ENCODE peak calls at places on chromosomes 1 and 21, in six cellular contexts. N is lower lobe of right lung, C is Peyer's patch, J is body of pancreas, X is psoas muscle, F is vagina. B is an unnamed sample.
A peak's percentile ranks its signal among the peaks of the same experiment; 100 is the strongest.

GRCh38 chr1:64042331-64043100 is 160.9 kb upstream of the UBE2U start:
- DNase-seq in X (no peak), N (no peak), C (no peak), F (no peak), J (peak; percentile 63), B (no peak)

GRCh38 chr1:112533029-112533428 is 24.3 kb downstream of the WNT2B start:
- DNase-seq in J (no peak), C (no peak), N (no peak), F (no peak), X (no peak), B (no peak)

GRCh38 chr1:3658231-3658615 is 5.9 kb downstream of the TP73 start:
- DNase-seq in N (no peak), X (no peak), J (no peak), C (no peak), F (no peak), B (no peak)

GRCh38 chr1:230139741-230140140 is 72.7 kb downstream of the GALNT2 start:
- DNase-seq in C (no peak), N (no peak), J (no peak), F (no peak), X (no peak), B (no peak)

GRCh38 chr1:35192056-35192852 is 691 bp downstream of the SFPQ start:
- DNase-seq in F (no peak), J (peak; percentile 86), X (peak; percentile 91), N (peak; percentile 91), C (peak; percentile 75), B (peak; percentile 88)

GRCh38 chr1:161407451-161407985 is 39.8 kb upstream of the CFAP126 start:
- DNase-seq in C (no peak), F (no peak), J (no peak), X (no peak), N (no peak), B (no peak)

GRCh38 chr1:169676001-169676400 is 35.4 kb downstream of the SELL start:
- DNase-seq in X (no peak), J (no peak), N (no peak), F (no peak), C (no peak), B (no peak)

GRCh38 chr1:230067871-230068814 is 1.1 kb downstream of the GALNT2 start:
- DNase-seq in J (no peak), C (peak; percentile 22), F (peak; percentile 86), N (peak; percentile 62), X (peak; percentile 54), B (peak; percentile 41)

GRCh38 chr1:236829085-236829484 is 34.0 kb downstream of the MTR start:
- DNase-seq in X (no peak), C (no peak), F (no peak), J (no peak), N (no peak), B (no peak)

GRCh38 chr1:52747450-52747849 is 21.2 kb downstream of the ZYG11B start:
- DNase-seq in N (no peak), X (no peak), F (no peak), C (no peak), J (no peak), B (no peak)

GRCh38 chr1:119978018-119978505 is 81.7 kb upstream of the ADAM30 start:
- DNase-seq in C (no peak), N (peak; percentile 47), X (no peak), J (no peak), F (no peak), B (no peak)

GRCh38 chr1:229594227-229595008 is 31.5 kb downstream of the TAF5L start:
- DNase-seq in C (no peak), N (no peak), X (no peak), J (no peak), F (no peak), B (no peak)

GRCh38 chr1:229023651-229024295 is 247.1 kb upstream of the RAB4A start:
- DNase-seq in C (no peak), N (peak; percentile 66), X (no peak), F (peak; percentile 78), J (peak; percentile 38), B (peak; percentile 29)

GRCh38 chr1:184986250-184986649 is 11.9 kb upstream of the NIBAN1 start:
- DNase-seq in N (no peak), F (no peak), X (no peak), J (no peak), C (no peak), B (no peak)

GRCh38 chr21:44708213-44708865 is 3.0 kb downstream of the TSPEAR start:
- DNase-seq in F (no peak), C (no peak), X (no peak), N (no peak), J (no peak), B (no peak)

GRCh38 chr1:92484472-92485373 is 2.0 kb downstream of the GFI1 start:
- DNase-seq in J (peak; percentile 71), C (peak; percentile 48), N (peak; percentile 66), F (no peak), X (peak; percentile 13), B (no peak)

GRCh38 chr21:46213620-46214286 is 14.8 kb downstream of the LSS start:
- DNase-seq in F (no peak), J (no peak), X (no peak), C (no peak), N (no peak), B (no peak)

GRCh38 chr1:245380790-245381535 is 226.2 kb downstream of the KIF26B start:
- DNase-seq in N (no peak), X (no peak), J (no peak), F (no peak), C (no peak), B (no peak)

GRCh38 chr1:156172696-156173470 is 19.5 kb downstream of the SEMA4A start:
- DNase-seq in J (no peak), C (no peak), X (no peak), F (no peak), N (no peak), B (no peak)

GRCh38 chr1:52216907-52217458 is 75.1 kb downstream of the ZFYVE9 start:
- DNase-seq in X (no peak), N (no peak), C (no peak), F (no peak), J (no peak), B (no peak)

GRCh38 chr1:54220004-54220811 is 20.2 kb downstream of the MRPL37 start:
- DNase-seq in X (peak; percentile 79), J (peak; percentile 80), C (no peak), N (peak; percentile 70), F (no peak), B (peak; percentile 65)

GRCh38 chr1:54219688-54220003 is 19.7 kb downstream of the MRPL37 start:
- DNase-seq in J (no peak), N (no peak), F (no peak), C (no peak), X (no peak), B (no peak)

GRCh38 chr1:54222711-54223110 is 22.7 kb downstream of the MRPL37 start:
- DNase-seq in X (no peak), C (no peak), J (no peak), N (no peak), F (no peak), B (no peak)

GRCh38 chr1:54221867-54222484 is 22.0 kb downstream of the MRPL37 start:
- DNase-seq in J (no peak), C (no peak), F (no peak), X (no peak), N (no peak), B (no peak)

GRCh38 chr1:54221113-54221834 is 21.3 kb downstream of the MRPL37 start:
- DNase-seq in X (no peak), N (no peak), F (no peak), J (no peak), C (no peak), B (no peak)
- H3K4me3 ChIP-seq in X (no peak overlapping the region), N (no peak overlapping the region), F (no peak overlapping the region), J (no peak overlapping the region), C (no peak overlapping the region), B (no peak overlapping the region)

DNA sequence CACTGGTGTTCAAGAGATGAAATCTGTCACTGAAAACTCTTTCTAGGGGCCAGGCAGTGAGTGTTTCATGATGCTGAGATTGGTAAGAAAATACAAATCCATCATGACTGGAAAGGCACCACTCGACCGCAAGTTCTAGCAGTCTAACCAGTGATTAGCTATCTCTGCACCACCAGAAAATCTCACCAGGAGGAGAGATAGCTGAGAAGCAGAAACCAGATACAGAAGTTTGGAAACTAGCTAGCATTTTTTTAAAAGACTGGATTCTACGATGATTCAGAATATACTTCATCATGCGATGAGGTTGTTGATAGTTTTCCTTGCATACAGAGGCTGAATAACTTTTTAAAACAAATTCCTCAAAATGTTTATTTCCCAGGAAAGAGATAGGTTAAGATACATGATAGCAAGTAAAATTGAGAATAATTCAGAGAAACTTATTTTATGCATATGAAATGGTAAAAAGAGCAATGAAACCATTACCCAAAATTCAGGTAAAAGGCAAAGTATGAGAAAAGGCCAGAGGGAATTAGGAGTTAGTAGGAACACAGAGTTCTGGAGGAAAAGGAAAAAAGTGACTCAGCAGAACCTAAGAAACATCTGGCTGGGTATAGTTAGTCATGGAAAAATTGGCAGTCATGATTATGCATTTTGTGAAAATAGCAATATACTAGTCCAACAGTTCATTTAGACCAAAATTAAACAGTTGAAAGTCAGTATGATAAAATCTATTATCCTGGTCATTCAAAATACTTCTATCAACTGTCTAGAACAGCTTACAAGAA is 3.3 kb upstream of the F3 start:
- DNase-seq in F (peak; percentile 78), C (no peak), N (no peak), J (no peak), X (no peak), B (no peak)
- H3K27ac ChIP-seq in F (peak overlapping the region; percentile 51), C (no peak overlapping the region), N (no peak overlapping the region), J (peak overlapping the region; percentile 46), X (peak overlapping the region; percentile 43), B (peak overlapping the region; percentile 90)

DNA sequence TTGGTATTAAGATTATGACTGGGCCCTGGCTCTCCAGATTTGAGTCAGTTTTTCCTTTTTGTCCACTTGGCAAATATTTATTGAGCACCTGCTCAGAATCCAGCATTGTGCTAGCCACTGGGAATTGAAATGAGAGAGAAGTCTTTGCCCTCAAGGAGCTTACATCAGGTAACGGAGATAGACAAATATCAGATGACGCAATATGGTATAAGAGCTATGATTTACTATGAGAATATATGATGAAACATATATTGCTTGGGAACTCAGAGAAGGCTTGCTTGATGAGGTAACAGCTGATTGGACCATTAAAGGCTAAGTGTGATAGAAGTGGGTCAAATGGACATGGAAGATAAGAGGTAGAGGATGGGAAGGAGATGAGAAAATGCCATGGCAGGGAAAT is 41.0 kb upstream of the GPR88 start:
- DNase-seq in J (no peak), N (no peak), C (no peak), F (no peak), X (no peak), B (no peak)
- H3K36me3 ChIP-seq in J (peaks cover 3% of the 10 kb centered on the region), N (peaks cover 42% of the 10 kb centered on the region), C (no peaks in the 10 kb centered on the region), F (peaks cover 27% of the 10 kb centered on the region), X (no peaks in the 10 kb centered on the region), B (peaks cover 57% of the 10 kb centered on the region)

DNA sequence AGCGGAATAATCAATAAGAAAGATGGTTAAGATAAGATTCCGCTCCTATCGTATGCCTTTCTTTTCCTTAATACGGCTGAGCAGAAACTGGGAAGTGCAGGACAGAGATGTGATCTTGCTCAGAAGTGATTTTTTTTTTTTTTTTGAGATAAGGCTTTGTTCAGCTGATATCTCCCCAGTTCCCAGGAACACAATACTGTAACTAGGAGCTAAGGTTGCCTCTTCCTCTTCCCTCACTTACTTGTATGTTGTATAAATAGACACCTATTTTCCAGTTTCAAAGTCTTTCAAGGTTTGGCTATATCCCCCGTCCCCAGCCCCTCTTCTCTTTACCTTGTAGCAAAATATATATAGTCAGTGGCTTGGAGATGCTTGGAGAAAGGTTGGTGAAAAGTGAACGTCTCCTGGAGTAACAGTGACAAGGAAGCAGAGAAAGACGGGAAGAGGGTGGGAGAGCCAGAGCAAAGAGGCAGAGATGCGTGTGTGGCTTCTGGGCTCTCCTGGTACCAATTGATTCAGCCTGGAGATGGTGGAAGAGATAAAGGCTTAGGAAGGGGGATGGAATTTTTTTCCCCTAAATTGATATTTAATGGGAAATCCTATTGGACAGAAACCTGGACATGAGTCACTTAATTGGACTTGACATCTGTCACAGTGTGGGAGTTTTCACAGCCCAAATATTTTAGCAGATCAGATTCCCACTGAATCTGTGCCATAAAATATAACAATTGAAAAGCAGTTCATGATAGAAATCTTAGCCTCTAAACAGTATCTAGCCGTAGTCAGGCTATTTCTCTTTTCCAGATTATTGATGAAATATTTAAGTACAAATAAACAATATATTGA is at the start of gene NHLH2:
- DNase-seq in J (no peak), C (no peak), X (no peak), N (no peak), F (no peak), B (no peak)
- H3K4me3 ChIP-seq in J (no peak within 1 kb of the TSS), C (no peak within 1 kb of the TSS), X (no peak within 1 kb of the TSS), N (no peak within 1 kb of the TSS), F (no peak within 1 kb of the TSS), B (no peak within 1 kb of the TSS)

B was measured in left ventricle myocardium inferior.